ENCODE peak calls at places on chromosomes 2 and 18, in six cellular contexts. One of them, this sample, is unnamed.

GRCh38 chr2:158011055-158011771 is 90.5 kb upstream of the UPP2 start:
- DNase-seq in B cell: no peak
- DNase-seq in M059J: peak; percentile 67
- DNase-seq in NCI-H524 treated with DMSO at 0.1 percent for 48 hours: no peak
- DNase-seq in stimulated activated naive B cell treated with anti-CD40 and anti-IgM and Interleukin-4, amounts not matched to agents 10 μg/mL and 1 μg/mL and 100 μg/mL, for 72 hours: no peak
- DNase-seq in psoas muscle: no peak
- DNase-seq in this sample: peak; percentile 97

GRCh38 chr2:226798422-226799210 is 1.0 kb downstream of the IRS1 start:
- DNase-seq in B cell: peak; percentile 80
- DNase-seq in M059J: peak; percentile 37
- DNase-seq in NCI-H524 treated with DMSO at 0.1 percent for 48 hours: peak; percentile 67
- DNase-seq in stimulated activated naive B cell treated with anti-CD40 and anti-IgM and Interleukin-4, amounts not matched to agents 10 μg/mL and 1 μg/mL and 100 μg/mL, for 72 hours: peak; percentile 46
- DNase-seq in psoas muscle: peak; percentile 56
- DNase-seq in this sample: peak; percentile 63

GRCh38 chr2:121260370-121261154 is 24.4 kb downstream of the TFCP2L1 start:
- DNase-seq in B cell: no peak
- DNase-seq in M059J: no peak
- DNase-seq in NCI-H524 treated with DMSO at 0.1 percent for 48 hours: no peak
- DNase-seq in stimulated activated naive B cell treated with anti-CD40 and anti-IgM and Interleukin-4, amounts not matched to agents 10 μg/mL and 1 μg/mL and 100 μg/mL, for 72 hours: no peak
- DNase-seq in psoas muscle: no peak
- DNase-seq in this sample: no peak

GRCh38 chr18:50377061-50377798 is 2.4 kb downstream of the SKA1 start:
- DNase-seq in B cell: no peak
- DNase-seq in M059J: no peak
- DNase-seq in NCI-H524 treated with DMSO at 0.1 percent for 48 hours: no peak
- DNase-seq in stimulated activated naive B cell treated with anti-CD40 and anti-IgM and Interleukin-4, amounts not matched to agents 10 μg/mL and 1 μg/mL and 100 μg/mL, for 72 hours: no peak
- DNase-seq in psoas muscle: no peak
- DNase-seq in this sample: no peak

GRCh38 chr2:98329549-98329948 is 16.7 kb upstream of the CNGA3 start:
- DNase-seq in B cell: no peak
- DNase-seq in M059J: no peak
- DNase-seq in NCI-H524 treated with DMSO at 0.1 percent for 48 hours: no peak
- DNase-seq in stimulated activated naive B cell treated with anti-CD40 and anti-IgM and Interleukin-4, amounts not matched to agents 10 μg/mL and 1 μg/mL and 100 μg/mL, for 72 hours: no peak
- DNase-seq in psoas muscle: no peak
- DNase-seq in this sample: no peak

GRCh38 chr18:5618037-5618688 is 74.4 kb upstream of the EPB41L3 start:
- DNase-seq in B cell: no peak
- DNase-seq in M059J: no peak
- DNase-seq in NCI-H524 treated with DMSO at 0.1 percent for 48 hours: no peak
- DNase-seq in stimulated activated naive B cell treated with anti-CD40 and anti-IgM and Interleukin-4, amounts not matched to agents 10 μg/mL and 1 μg/mL and 100 μg/mL, for 72 hours: no peak
- DNase-seq in psoas muscle: no peak
- DNase-seq in this sample: no peak

GRCh38 chr2:113906647-113907046 is 16.8 kb downstream of the ACTR3 start:
- DNase-seq in B cell: no peak
- DNase-seq in M059J: no peak
- DNase-seq in NCI-H524 treated with DMSO at 0.1 percent for 48 hours: no peak
- DNase-seq in stimulated activated naive B cell treated with anti-CD40 and anti-IgM and Interleukin-4, amounts not matched to agents 10 μg/mL and 1 μg/mL and 100 μg/mL, for 72 hours: no peak
- DNase-seq in psoas muscle: no peak
- DNase-seq in this sample: no peak

GRCh38 chr18:29840101-29840500 is 1202.4 kb downstream of the DSC3 start:
- DNase-seq in B cell: no peak
- DNase-seq in M059J: peak; percentile 73
- DNase-seq in NCI-H524 treated with DMSO at 0.1 percent for 48 hours: no peak
- DNase-seq in stimulated activated naive B cell treated with anti-CD40 and anti-IgM and Interleukin-4, amounts not matched to agents 10 μg/mL and 1 μg/mL and 100 μg/mL, for 72 hours: no peak
- DNase-seq in psoas muscle: no peak
- DNase-seq in this sample: peak; percentile 60

GRCh38 chr2:175807031-175807873 is 194.8 kb downstream of the LNPK start:
- DNase-seq in B cell: no peak
- DNase-seq in M059J: peak; percentile 79
- DNase-seq in NCI-H524 treated with DMSO at 0.1 percent for 48 hours: no peak
- DNase-seq in stimulated activated naive B cell treated with anti-CD40 and anti-IgM and Interleukin-4, amounts not matched to agents 10 μg/mL and 1 μg/mL and 100 μg/mL, for 72 hours: no peak
- DNase-seq in psoas muscle: no peak
- DNase-seq in this sample: no peak

GRCh38 chr18:29160123-29160522 is 983.2 kb upstream of the CDH2 start:
- DNase-seq in B cell: no peak
- DNase-seq in M059J: no peak
- DNase-seq in NCI-H524 treated with DMSO at 0.1 percent for 48 hours: peak; percentile 9
- DNase-seq in stimulated activated naive B cell treated with anti-CD40 and anti-IgM and Interleukin-4, amounts not matched to agents 10 μg/mL and 1 μg/mL and 100 μg/mL, for 72 hours: no peak
- DNase-seq in psoas muscle: no peak
- DNase-seq in this sample: no peak

GRCh38 chr2:7225848-7226247 is 308.6 kb downstream of the RNF144A start:
- DNase-seq in B cell: no peak
- DNase-seq in M059J: no peak
- DNase-seq in NCI-H524 treated with DMSO at 0.1 percent for 48 hours: no peak
- DNase-seq in stimulated activated naive B cell treated with anti-CD40 and anti-IgM and Interleukin-4, amounts not matched to agents 10 μg/mL and 1 μg/mL and 100 μg/mL, for 72 hours: no peak
- DNase-seq in psoas muscle: no peak
- DNase-seq in this sample: no peak

GRCh38 chr2:232030229-232030628 is 68.7 kb downstream of the DIS3L2 start:
- DNase-seq in B cell: no peak
- DNase-seq in M059J: no peak
- DNase-seq in NCI-H524 treated with DMSO at 0.1 percent for 48 hours: no peak
- DNase-seq in stimulated activated naive B cell treated with anti-CD40 and anti-IgM and Interleukin-4, amounts not matched to agents 10 μg/mL and 1 μg/mL and 100 μg/mL, for 72 hours: no peak
- DNase-seq in psoas muscle: no peak
- DNase-seq in this sample: no peak

GRCh38 chr2:109385506-109385905 is 228.3 kb downstream of the SEPTIN10 start:
- DNase-seq in B cell: no peak
- DNase-seq in M059J: no peak
- DNase-seq in NCI-H524 treated with DMSO at 0.1 percent for 48 hours: no peak
- DNase-seq in stimulated activated naive B cell treated with anti-CD40 and anti-IgM and Interleukin-4, amounts not matched to agents 10 μg/mL and 1 μg/mL and 100 μg/mL, for 72 hours: no peak
- DNase-seq in psoas muscle: no peak
- DNase-seq in this sample: no peak

GRCh38 chr2:30280596-30281434 is 49.5 kb downstream of the LBH start:
- DNase-seq in B cell: no peak
- DNase-seq in M059J: no peak
- DNase-seq in NCI-H524 treated with DMSO at 0.1 percent for 48 hours: no peak
- DNase-seq in stimulated activated naive B cell treated with anti-CD40 and anti-IgM and Interleukin-4, amounts not matched to agents 10 μg/mL and 1 μg/mL and 100 μg/mL, for 72 hours: no peak
- DNase-seq in psoas muscle: no peak
- DNase-seq in this sample: peak; percentile 53

GRCh38 chr2:183950673-183951072 is 647.7 kb upstream of the ZNF804A start:
- DNase-seq in B cell: no peak
- DNase-seq in M059J: no peak
- DNase-seq in NCI-H524 treated with DMSO at 0.1 percent for 48 hours: no peak
- DNase-seq in stimulated activated naive B cell treated with anti-CD40 and anti-IgM and Interleukin-4, amounts not matched to agents 10 μg/mL and 1 μg/mL and 100 μg/mL, for 72 hours: no peak
- DNase-seq in psoas muscle: no peak
- DNase-seq in this sample: no peak

GRCh38 chr18:69658137-69658536 is 257.4 kb downstream of the DOK6 start:
- DNase-seq in B cell: no peak
- DNase-seq in M059J: no peak
- DNase-seq in NCI-H524 treated with DMSO at 0.1 percent for 48 hours: no peak
- DNase-seq in stimulated activated naive B cell treated with anti-CD40 and anti-IgM and Interleukin-4, amounts not matched to agents 10 μg/mL and 1 μg/mL and 100 μg/mL, for 72 hours: no peak
- DNase-seq in psoas muscle: no peak
- DNase-seq in this sample: no peak

GRCh38 chr18:51561821-51562220 is 364.3 kb upstream of the MEX3C start:
- DNase-seq in B cell: no peak
- DNase-seq in M059J: no peak
- DNase-seq in NCI-H524 treated with DMSO at 0.1 percent for 48 hours: no peak
- DNase-seq in stimulated activated naive B cell treated with anti-CD40 and anti-IgM and Interleukin-4, amounts not matched to agents 10 μg/mL and 1 μg/mL and 100 μg/mL, for 72 hours: no peak
- DNase-seq in psoas muscle: no peak
- DNase-seq in this sample: peak; percentile 86

GRCh38 chr2:177165731-177166711 is 46.6 kb upstream of the HNRNPA3 start:
- DNase-seq in B cell: peak; percentile 42
- DNase-seq in M059J: peak; percentile 60
- DNase-seq in NCI-H524 treated with DMSO at 0.1 percent for 48 hours: no peak
- DNase-seq in stimulated activated naive B cell treated with anti-CD40 and anti-IgM and Interleukin-4, amounts not matched to agents 10 μg/mL and 1 μg/mL and 100 μg/mL, for 72 hours: peak; percentile 48
- DNase-seq in psoas muscle: no peak
- DNase-seq in this sample: peak; percentile 67

GRCh38 chr18:449374-449773 is 51.1 kb downstream of the COLEC12 start:
- DNase-seq in B cell: no peak
- DNase-seq in M059J: no peak
- DNase-seq in NCI-H524 treated with DMSO at 0.1 percent for 48 hours: peak; percentile 54
- DNase-seq in stimulated activated naive B cell treated with anti-CD40 and anti-IgM and Interleukin-4, amounts not matched to agents 10 μg/mL and 1 μg/mL and 100 μg/mL, for 72 hours: no peak
- DNase-seq in psoas muscle: no peak
- DNase-seq in this sample: peak; percentile 59

GRCh38 chr2:190425221-190425866 is 17.2 kb downstream of the MFSD6 start:
- DNase-seq in B cell: no peak
- DNase-seq in M059J: no peak
- DNase-seq in NCI-H524 treated with DMSO at 0.1 percent for 48 hours: no peak
- DNase-seq in stimulated activated naive B cell treated with anti-CD40 and anti-IgM and Interleukin-4, amounts not matched to agents 10 μg/mL and 1 μg/mL and 100 μg/mL, for 72 hours: no peak
- DNase-seq in psoas muscle: no peak
- DNase-seq in this sample: no peak

GRCh38 chr2:241983571-241984270 is 114.2 kb downstream of the RTP5 start:
- DNase-seq in B cell: no peak
- DNase-seq in M059J: no peak
- DNase-seq in NCI-H524 treated with DMSO at 0.1 percent for 48 hours: no peak
- DNase-seq in stimulated activated naive B cell treated with anti-CD40 and anti-IgM and Interleukin-4, amounts not matched to agents 10 μg/mL and 1 μg/mL and 100 μg/mL, for 72 hours: no peak
- DNase-seq in psoas muscle: no peak
- DNase-seq in this sample: no peak

GRCh38 chr2:74593826-74594467 is 39.4 kb downstream of the DOK1 start:
- DNase-seq in B cell: no peak
- DNase-seq in M059J: peak; percentile 42
- DNase-seq in NCI-H524 treated with DMSO at 0.1 percent for 48 hours: no peak
- DNase-seq in stimulated activated naive B cell treated with anti-CD40 and anti-IgM and Interleukin-4, amounts not matched to agents 10 μg/mL and 1 μg/mL and 100 μg/mL, for 72 hours: no peak
- DNase-seq in psoas muscle: no peak
- DNase-seq in this sample: no peak

GRCh38 chr18:69674921-69675405 is 272.7 kb downstream of the CD226 start:
- DNase-seq in B cell: no peak
- DNase-seq in M059J: no peak
- DNase-seq in NCI-H524 treated with DMSO at 0.1 percent for 48 hours: no peak
- DNase-seq in stimulated activated naive B cell treated with anti-CD40 and anti-IgM and Interleukin-4, amounts not matched to agents 10 μg/mL and 1 μg/mL and 100 μg/mL, for 72 hours: no peak
- DNase-seq in psoas muscle: no peak
- DNase-seq in this sample: no peak

GRCh38 chr2:30037016-30037415 is 109.8 kb upstream of the YPEL5 start:
- DNase-seq in B cell: no peak
- DNase-seq in M059J: peak; percentile 79
- DNase-seq in NCI-H524 treated with DMSO at 0.1 percent for 48 hours: no peak
- DNase-seq in stimulated activated naive B cell treated with anti-CD40 and anti-IgM and Interleukin-4, amounts not matched to agents 10 μg/mL and 1 μg/mL and 100 μg/mL, for 72 hours: no peak
- DNase-seq in psoas muscle: no peak
- DNase-seq in this sample: peak; percentile 37

GRCh38 chr2:211455225-211455841 is 898.9 kb downstream of the CPS1 start:
- DNase-seq in B cell: no peak
- DNase-seq in M059J: peak; percentile 45
- DNase-seq in NCI-H524 treated with DMSO at 0.1 percent for 48 hours: no peak
- DNase-seq in stimulated activated naive B cell treated with anti-CD40 and anti-IgM and Interleukin-4, amounts not matched to agents 10 μg/mL and 1 μg/mL and 100 μg/mL, for 72 hours: no peak
- DNase-seq in psoas muscle: no peak
- DNase-seq in this sample: peak; percentile 59

GRCh38 chr2:147623328-147623727 is 221.5 kb upstream of the ACVR2A start:
- DNase-seq in B cell: no peak
- DNase-seq in M059J: peak; percentile 18
- DNase-seq in NCI-H524 treated with DMSO at 0.1 percent for 48 hours: no peak
- DNase-seq in stimulated activated naive B cell treated with anti-CD40 and anti-IgM and Interleukin-4, amounts not matched to agents 10 μg/mL and 1 μg/mL and 100 μg/mL, for 72 hours: no peak
- DNase-seq in psoas muscle: no peak
- DNase-seq in this sample: peak; percentile 82

GRCh38 chr2:156003780-156004179 is 328.7 kb downstream of the NR4A2 start:
- DNase-seq in B cell: no peak
- DNase-seq in M059J: no peak
- DNase-seq in NCI-H524 treated with DMSO at 0.1 percent for 48 hours: no peak
- DNase-seq in stimulated activated naive B cell treated with anti-CD40 and anti-IgM and Interleukin-4, amounts not matched to agents 10 μg/mL and 1 μg/mL and 100 μg/mL, for 72 hours: no peak
- DNase-seq in psoas muscle: no peak
- DNase-seq in this sample: no peak

GRCh38 chr18:32772580-32773186 is at the start of gene KLHL14:
- DNase-seq in B cell: peak; percentile 18
- DNase-seq in M059J: no peak
- DNase-seq in NCI-H524 treated with DMSO at 0.1 percent for 48 hours: no peak
- DNase-seq in stimulated activated naive B cell treated with anti-CD40 and anti-IgM and Interleukin-4, amounts not matched to agents 10 μg/mL and 1 μg/mL and 100 μg/mL, for 72 hours: no peak
- DNase-seq in psoas muscle: no peak
- DNase-seq in this sample: peak; percentile 86

GRCh38 chr2:190903693-190904450 is 23.3 kb downstream of the GLS start:
- DNase-seq in B cell: no peak
- DNase-seq in M059J: no peak
- DNase-seq in NCI-H524 treated with DMSO at 0.1 percent for 48 hours: no peak
- DNase-seq in stimulated activated naive B cell treated with anti-CD40 and anti-IgM and Interleukin-4, amounts not matched to agents 10 μg/mL and 1 μg/mL and 100 μg/mL, for 72 hours: no peak
- DNase-seq in psoas muscle: no peak
- DNase-seq in this sample: no peak

GRCh38 chr2:161171595-161171929 is 11.3 kb downstream of the TANK start:
- DNase-seq in B cell: no peak
- DNase-seq in M059J: no peak
- DNase-seq in NCI-H524 treated with DMSO at 0.1 percent for 48 hours: no peak
- DNase-seq in stimulated activated naive B cell treated with anti-CD40 and anti-IgM and Interleukin-4, amounts not matched to agents 10 μg/mL and 1 μg/mL and 100 μg/mL, for 72 hours: no peak
- DNase-seq in psoas muscle: no peak
- DNase-seq in this sample: no peak

GRCh38 chr2:205464681-205465080 is 217.6 kb upstream of the NRP2 start:
- DNase-seq in B cell: no peak
- DNase-seq in M059J: no peak
- DNase-seq in NCI-H524 treated with DMSO at 0.1 percent for 48 hours: no peak
- DNase-seq in stimulated activated naive B cell treated with anti-CD40 and anti-IgM and Interleukin-4, amounts not matched to agents 10 μg/mL and 1 μg/mL and 100 μg/mL, for 72 hours: no peak
- DNase-seq in psoas muscle: no peak
- DNase-seq in this sample: no peak

This sample was measured in kidney tubule cell.